ENCODE peak calls at places on chromosomes 12 and 14, in nine cellular contexts. One of them, this sample, is unnamed.

GRCh38 chr12:2295941-2296461 is 243.2 kb downstream of the CACNA1C start:
- DNase-seq in psoas muscle: no peak
- DNase-seq in gastrocnemius medialis: no peak
- DNase-seq in PC-9: no peak
- DNase-seq in fibroblast of lung: peak; percentile 68
- DNase-seq in Panc1: no peak
- DNase-seq in lung: no peak
- DNase-seq in neural progenitor cell: no peak
- DNase-seq in cardiac fibroblast: no peak
- DNase-seq in this sample: peak; percentile 68

GRCh38 chr12:39905152-39905551 is 200.7 kb downstream of the SLC2A13 start:
- DNase-seq in psoas muscle: peak; percentile 60
- DNase-seq in gastrocnemius medialis: peak; percentile 31
- DNase-seq in PC-9: no peak
- DNase-seq in fibroblast of lung: peak; percentile 39
- DNase-seq in Panc1: no peak
- DNase-seq in lung: no peak
- DNase-seq in neural progenitor cell: no peak
- DNase-seq in cardiac fibroblast: peak; percentile 48
- DNase-seq in this sample: peak; percentile 70

GRCh38 chr12:126582231-126582630 is 1517.0 kb downstream of the AACS start:
- DNase-seq in psoas muscle: no peak
- DNase-seq in gastrocnemius medialis: no peak
- DNase-seq in PC-9: peak; percentile 45
- DNase-seq in fibroblast of lung: no peak
- DNase-seq in Panc1: no peak
- DNase-seq in lung: no peak
- DNase-seq in neural progenitor cell: no peak
- DNase-seq in cardiac fibroblast: no peak
- DNase-seq in this sample: no peak

GRCh38 chr12:27973487-27973890 is 956 bp upstream of the PTHLH start:
- DNase-seq in psoas muscle: no peak
- DNase-seq in gastrocnemius medialis: no peak
- DNase-seq in PC-9: no peak
- DNase-seq in fibroblast of lung: peak; percentile 41
- DNase-seq in Panc1: no peak
- DNase-seq in lung: no peak
- DNase-seq in neural progenitor cell: no peak
- DNase-seq in cardiac fibroblast: no peak
- DNase-seq in this sample: peak; percentile 28

GRCh38 chr12:52041695-52042123 is 9.5 kb upstream of the NR4A1 start:
- DNase-seq in psoas muscle: no peak
- DNase-seq in gastrocnemius medialis: no peak
- DNase-seq in PC-9: no peak
- DNase-seq in fibroblast of lung: peak; percentile 59
- DNase-seq in Panc1: no peak
- DNase-seq in lung: no peak
- DNase-seq in neural progenitor cell: peak; percentile 66
- DNase-seq in cardiac fibroblast: peak; percentile 78
- DNase-seq in this sample: peak; percentile 89

GRCh38 chr12:3229577-3229976 is 152.4 kb downstream of the TSPAN9 start:
- DNase-seq in psoas muscle: no peak
- DNase-seq in gastrocnemius medialis: no peak
- DNase-seq in PC-9: no peak
- DNase-seq in fibroblast of lung: no peak
- DNase-seq in Panc1: no peak
- DNase-seq in lung: no peak
- DNase-seq in neural progenitor cell: no peak
- DNase-seq in cardiac fibroblast: no peak
- DNase-seq in this sample: no peak

GRCh38 chr12:101828463-101829196 is 2.1 kb downstream of the GNPTAB start:
- DNase-seq in psoas muscle: no peak
- DNase-seq in gastrocnemius medialis: peak; percentile 19
- DNase-seq in PC-9: no peak
- DNase-seq in fibroblast of lung: no peak
- DNase-seq in Panc1: no peak
- DNase-seq in lung: no peak
- DNase-seq in neural progenitor cell: no peak
- DNase-seq in cardiac fibroblast: no peak
- DNase-seq in this sample: no peak

GRCh38 chr12:124233041-124233836 is 61.7 kb upstream of the RFLNA start:
- DNase-seq in psoas muscle: no peak
- DNase-seq in gastrocnemius medialis: no peak
- DNase-seq in PC-9: no peak
- DNase-seq in fibroblast of lung: peak; percentile 66
- DNase-seq in Panc1: no peak
- DNase-seq in lung: no peak
- DNase-seq in neural progenitor cell: no peak
- DNase-seq in cardiac fibroblast: peak; percentile 96
- DNase-seq in this sample: peak; percentile 61

GRCh38 chr12:38053655-38054464 is 262.7 kb upstream of the ALG10B start:
- DNase-seq in psoas muscle: no peak
- DNase-seq in gastrocnemius medialis: no peak
- DNase-seq in PC-9: peak; percentile 82
- DNase-seq in fibroblast of lung: no peak
- DNase-seq in Panc1: no peak
- DNase-seq in lung: peak; percentile 59
- DNase-seq in neural progenitor cell: no peak
- DNase-seq in cardiac fibroblast: no peak
- DNase-seq in this sample: no peak

GRCh38 chr14:59631237-59631636 is 54.6 kb upstream of the CCDC175 start:
- DNase-seq in psoas muscle: no peak
- DNase-seq in gastrocnemius medialis: no peak
- DNase-seq in PC-9: no peak
- DNase-seq in fibroblast of lung: peak; percentile 0
- DNase-seq in Panc1: no peak
- DNase-seq in lung: no peak
- DNase-seq in neural progenitor cell: peak; percentile 61
- DNase-seq in cardiac fibroblast: no peak
- DNase-seq in this sample: no peak

GRCh38 chr12:114194066-114194465 is 211.9 kb downstream of the TBX5 start:
- DNase-seq in psoas muscle: no peak
- DNase-seq in gastrocnemius medialis: no peak
- DNase-seq in PC-9: no peak
- DNase-seq in fibroblast of lung: no peak
- DNase-seq in Panc1: no peak
- DNase-seq in lung: no peak
- DNase-seq in neural progenitor cell: no peak
- DNase-seq in cardiac fibroblast: no peak
- DNase-seq in this sample: no peak

DNA sequence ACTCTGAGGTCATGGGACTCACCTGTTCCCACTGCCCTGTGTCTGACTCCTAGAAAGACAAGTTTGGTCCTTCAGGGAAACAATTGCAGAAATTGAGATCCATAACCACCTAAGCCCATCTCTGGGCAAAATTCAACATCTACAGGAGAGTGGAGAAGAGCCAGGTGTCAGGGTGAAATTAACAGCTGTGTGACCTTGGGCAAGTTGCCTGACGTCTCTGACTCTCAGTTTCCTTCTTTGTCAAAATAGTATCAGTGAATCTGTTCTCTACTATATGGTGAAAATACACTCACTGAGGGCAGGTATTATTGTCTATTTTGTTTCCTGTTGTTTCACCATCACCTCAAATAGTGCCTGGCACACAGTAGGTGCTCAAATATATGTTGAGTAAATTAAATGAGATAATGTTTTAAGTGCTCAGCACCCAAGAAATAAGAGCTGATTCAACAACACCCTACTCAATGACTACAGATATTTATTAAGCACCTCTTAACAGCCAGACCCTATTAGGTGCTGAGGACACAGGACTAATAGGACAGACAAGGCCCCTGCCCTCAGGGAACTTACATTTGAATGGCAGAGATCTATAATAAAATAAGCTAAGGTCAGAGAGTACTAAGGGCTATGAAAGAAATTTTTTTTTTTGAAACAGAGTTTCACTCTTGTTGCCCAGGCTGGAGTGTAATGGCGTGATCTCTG is 14.2 kb upstream of the IFT81 start:
- DNase-seq in psoas muscle: no peak
- DNase-seq in gastrocnemius medialis: no peak
- DNase-seq in PC-9: no peak
- DNase-seq in fibroblast of lung: no peak
- DNase-seq in Panc1: no peak
- DNase-seq in lung: no peak
- DNase-seq in neural progenitor cell: no peak
- DNase-seq in cardiac fibroblast: no peak
- DNase-seq in this sample: no peak
- H3K4me3 ChIP-seq in psoas muscle: peak overlapping the region; percentile 49
- H3K4me3 ChIP-seq in gastrocnemius medialis: peak overlapping the region; percentile 34
- H3K4me3 ChIP-seq in PC-9: no peak overlapping the region
- H3K4me3 ChIP-seq in fibroblast of lung: no peak overlapping the region
- H3K4me3 ChIP-seq in Panc1: no peak overlapping the region
- H3K4me3 ChIP-seq in lung: no peak overlapping the region
- H3K4me3 ChIP-seq in neural progenitor cell: no peak overlapping the region
- H3K4me3 ChIP-seq in cardiac fibroblast: peak overlapping the region; percentile 15
- H3K4me3 ChIP-seq in this sample: peak overlapping the region; percentile 61

GRCh38 chr14:75280831-75281690 is 2.4 kb downstream of the FOS start:
- DNase-seq in psoas muscle: no peak
- DNase-seq in gastrocnemius medialis: no peak
- DNase-seq in PC-9: no peak
- DNase-seq in fibroblast of lung: peak; percentile 41
- DNase-seq in Panc1: no peak
- DNase-seq in lung: no peak
- DNase-seq in neural progenitor cell: no peak
- DNase-seq in cardiac fibroblast: peak; percentile 87
- DNase-seq in this sample: peak; percentile 59
- H3K4me3 ChIP-seq in psoas muscle: peak overlapping the region; percentile 83
- H3K4me3 ChIP-seq in gastrocnemius medialis: peak overlapping the region; percentile 85
- H3K4me3 ChIP-seq in PC-9: peak overlapping the region; percentile 90
- H3K4me3 ChIP-seq in fibroblast of lung: no peak overlapping the region
- H3K4me3 ChIP-seq in Panc1: no peak overlapping the region
- H3K4me3 ChIP-seq in lung: peak overlapping the region; percentile 8
- H3K4me3 ChIP-seq in neural progenitor cell: no peak overlapping the region
- H3K4me3 ChIP-seq in cardiac fibroblast: no peak overlapping the region
- H3K4me3 ChIP-seq in this sample: peak overlapping the region; percentile 95

GRCh38 chr14:24431569-24432258 is 2.0 kb downstream of the KHNYN start:
- DNase-seq in psoas muscle: peak; percentile 91
- DNase-seq in gastrocnemius medialis: peak; percentile 76
- DNase-seq in PC-9: peak; percentile 85
- DNase-seq in fibroblast of lung: peak; percentile 91
- DNase-seq in Panc1: no peak
- DNase-seq in lung: peak; percentile 92
- DNase-seq in neural progenitor cell: peak; percentile 95
- DNase-seq in cardiac fibroblast: peak; percentile 97
- DNase-seq in this sample: peak; percentile 97

GRCh38 chr14:24434676-24435075 is 4.9 kb downstream of the KHNYN start:
- DNase-seq in psoas muscle: no peak
- DNase-seq in gastrocnemius medialis: no peak
- DNase-seq in PC-9: no peak
- DNase-seq in fibroblast of lung: no peak
- DNase-seq in Panc1: no peak
- DNase-seq in lung: no peak
- DNase-seq in neural progenitor cell: no peak
- DNase-seq in cardiac fibroblast: no peak
- DNase-seq in this sample: no peak

GRCh38 chr14:24430682-24431568 is 1.2 kb downstream of the KHNYN start:
- DNase-seq in psoas muscle: no peak
- DNase-seq in gastrocnemius medialis: no peak
- DNase-seq in PC-9: peak; percentile 29
- DNase-seq in fibroblast of lung: peak; percentile 61
- DNase-seq in Panc1: no peak
- DNase-seq in lung: no peak
- DNase-seq in neural progenitor cell: peak; percentile 10
- DNase-seq in cardiac fibroblast: peak; percentile 73
- DNase-seq in this sample: peak; percentile 77

GRCh38 chr14:24430143-24430681 is 458 bp downstream of the KHNYN start:
- DNase-seq in psoas muscle: peak; percentile 85
- DNase-seq in gastrocnemius medialis: peak; percentile 42
- DNase-seq in PC-9: peak; percentile 71
- DNase-seq in fibroblast of lung: peak; percentile 79
- DNase-seq in Panc1: no peak
- DNase-seq in lung: peak; percentile 74
- DNase-seq in neural progenitor cell: peak; percentile 76
- DNase-seq in cardiac fibroblast: peak; percentile 92
- DNase-seq in this sample: peak; percentile 91

GRCh38 chr14:24432259-24433131 is 2.7 kb downstream of the KHNYN start:
- DNase-seq in psoas muscle: no peak
- DNase-seq in gastrocnemius medialis: no peak
- DNase-seq in PC-9: no peak
- DNase-seq in fibroblast of lung: no peak
- DNase-seq in Panc1: no peak
- DNase-seq in lung: no peak
- DNase-seq in neural progenitor cell: no peak
- DNase-seq in cardiac fibroblast: no peak
- DNase-seq in this sample: no peak
- H3K4me3 ChIP-seq in psoas muscle: no peak overlapping the region
- H3K4me3 ChIP-seq in gastrocnemius medialis: no peak overlapping the region
- H3K4me3 ChIP-seq in PC-9: no peak overlapping the region
- H3K4me3 ChIP-seq in fibroblast of lung: no peak overlapping the region
- H3K4me3 ChIP-seq in Panc1: no peak overlapping the region
- H3K4me3 ChIP-seq in lung: no peak overlapping the region
- H3K4me3 ChIP-seq in neural progenitor cell: no peak overlapping the region
- H3K4me3 ChIP-seq in cardiac fibroblast: peak overlapping the region; percentile 84
- H3K4me3 ChIP-seq in this sample: peak overlapping the region; percentile 95

GRCh38 chr14:23865502-23865901 is 88.1 kb upstream of the DHRS4 start:
- DNase-seq in psoas muscle: no peak
- DNase-seq in gastrocnemius medialis: no peak
- DNase-seq in PC-9: no peak
- DNase-seq in fibroblast of lung: no peak
- DNase-seq in Panc1: no peak
- DNase-seq in lung: no peak
- DNase-seq in neural progenitor cell: no peak
- DNase-seq in cardiac fibroblast: no peak
- DNase-seq in this sample: no peak

GRCh38 chr14:23862513-23862912 is 91.1 kb upstream of the DHRS4 start:
- DNase-seq in psoas muscle: no peak
- DNase-seq in gastrocnemius medialis: no peak
- DNase-seq in PC-9: no peak
- DNase-seq in fibroblast of lung: no peak
- DNase-seq in Panc1: no peak
- DNase-seq in lung: no peak
- DNase-seq in neural progenitor cell: no peak
- DNase-seq in cardiac fibroblast: no peak
- DNase-seq in this sample: no peak

GRCh38 chr14:23864856-23865255 is 88.7 kb upstream of the DHRS4 start:
- DNase-seq in psoas muscle: no peak
- DNase-seq in gastrocnemius medialis: no peak
- DNase-seq in PC-9: no peak
- DNase-seq in fibroblast of lung: no peak
- DNase-seq in Panc1: no peak
- DNase-seq in lung: no peak
- DNase-seq in neural progenitor cell: no peak
- DNase-seq in cardiac fibroblast: no peak
- DNase-seq in this sample: no peak

GRCh38 chr14:23864252-23864651 is 89.3 kb upstream of the DHRS4 start:
- DNase-seq in psoas muscle: no peak
- DNase-seq in gastrocnemius medialis: no peak
- DNase-seq in PC-9: no peak
- DNase-seq in fibroblast of lung: no peak
- DNase-seq in Panc1: no peak
- DNase-seq in lung: no peak
- DNase-seq in neural progenitor cell: no peak
- DNase-seq in cardiac fibroblast: no peak
- DNase-seq in this sample: no peak

DNA sequence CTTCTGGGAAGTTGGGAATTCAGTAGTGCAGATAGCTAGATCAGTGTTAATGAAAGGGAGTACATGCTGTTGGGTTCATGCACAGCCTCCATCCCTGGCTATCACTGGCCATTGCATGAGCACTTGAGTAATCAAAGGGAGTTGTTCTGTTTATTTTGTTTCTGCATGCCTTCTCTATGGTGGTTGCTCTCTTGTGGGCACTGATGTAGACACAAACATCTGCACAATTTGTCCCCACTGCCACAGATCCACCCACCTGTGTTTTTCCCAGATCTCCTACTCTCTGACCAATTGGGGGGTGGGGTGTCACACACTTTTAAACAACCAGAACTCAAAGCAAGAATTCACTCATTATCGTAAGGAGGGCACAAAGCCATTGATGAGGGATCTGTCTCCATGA is 89.7 kb upstream of the DHRS4 start:
- DNase-seq in psoas muscle: no peak
- DNase-seq in gastrocnemius medialis: no peak
- DNase-seq in PC-9: no peak
- DNase-seq in fibroblast of lung: no peak
- DNase-seq in Panc1: no peak
- DNase-seq in lung: no peak
- DNase-seq in neural progenitor cell: no peak
- DNase-seq in cardiac fibroblast: no peak
- DNase-seq in this sample: no peak
- H3K4me3 ChIP-seq in psoas muscle: no peak overlapping the region
- H3K4me3 ChIP-seq in gastrocnemius medialis: no peak overlapping the region
- H3K4me3 ChIP-seq in PC-9: no peak overlapping the region
- H3K4me3 ChIP-seq in fibroblast of lung: no peak overlapping the region
- H3K4me3 ChIP-seq in Panc1: no peak overlapping the region
- H3K4me3 ChIP-seq in lung: no peak overlapping the region
- H3K4me3 ChIP-seq in neural progenitor cell: no peak overlapping the region
- H3K4me3 ChIP-seq in cardiac fibroblast: no peak overlapping the region
- H3K4me3 ChIP-seq in this sample: no peak overlapping the region